ENCODE peak calls at places on chromosomes 5 and 9, in five cellular contexts. One of them, this sample, is unnamed. For H3K4me1, the result is how much of the 10 kb centered on the place peaks cover.

GRCh38 chr5:146213210-146213838 is 9.9 kb downstream of the RBM27 start:
- DNase-seq in GM23338: no peak
- DNase-seq in tibial artery: no peak
- DNase-seq in CD8-positive, alpha-beta T cell: no peak
- DNase-seq in body of pancreas: no peak
- DNase-seq in this sample: peak

GRCh38 chr5:157917909-157918809 is 59.2 kb upstream of the CLINT1 start:
- DNase-seq in GM23338: peak
- DNase-seq in tibial artery: peak
- DNase-seq in CD8-positive, alpha-beta T cell: peak
- DNase-seq in body of pancreas: peak
- DNase-seq in this sample: peak

GRCh38 chr9:136051568-136052432 is 43.3 kb downstream of the NACC2 start:
- DNase-seq in GM23338: peak
- DNase-seq in tibial artery: no peak
- DNase-seq in CD8-positive, alpha-beta T cell: peak
- DNase-seq in body of pancreas: peak
- DNase-seq in this sample: peak

GRCh38 chr5:93583799-93584530 is 943 bp downstream of the NR2F1 start:
- DNase-seq in GM23338: peak
- DNase-seq in tibial artery: no peak
- DNase-seq in CD8-positive, alpha-beta T cell: peak
- DNase-seq in body of pancreas: no peak
- DNase-seq in this sample: peak

GRCh38 chr5:143440448-143441102 is 37.1 kb upstream of the NR3C1 start:
- DNase-seq in GM23338: no peak
- DNase-seq in tibial artery: no peak
- DNase-seq in CD8-positive, alpha-beta T cell: no peak
- DNase-seq in body of pancreas: peak
- DNase-seq in this sample: no peak

GRCh38 chr5:170338933-170339779 is 41.6 kb upstream of the LCP2 start:
- DNase-seq in GM23338: peak
- DNase-seq in tibial artery: no peak
- DNase-seq in CD8-positive, alpha-beta T cell: peak
- DNase-seq in body of pancreas: no peak
- DNase-seq in this sample: no peak

GRCh38 chr9:84481819-84482218 is 141.3 kb upstream of the SLC28A3 start:
- DNase-seq in GM23338: no peak
- DNase-seq in tibial artery: no peak
- DNase-seq in CD8-positive, alpha-beta T cell: no peak
- DNase-seq in body of pancreas: no peak
- DNase-seq in this sample: no peak

GRCh38 chr9:71861618-71862017 is 49.4 kb downstream of the ABHD17B start:
- DNase-seq in GM23338: no peak
- DNase-seq in tibial artery: no peak
- DNase-seq in CD8-positive, alpha-beta T cell: no peak
- DNase-seq in body of pancreas: no peak
- DNase-seq in this sample: no peak

GRCh38 chr5:133691448-133691847 is 79.1 kb upstream of the FSTL4 start:
- DNase-seq in GM23338: no peak
- DNase-seq in tibial artery: no peak
- DNase-seq in CD8-positive, alpha-beta T cell: no peak
- DNase-seq in body of pancreas: no peak
- DNase-seq in this sample: no peak

GRCh38 chr9:137114220-137114612 is 317 bp downstream of the DPP7 start:
- DNase-seq in GM23338: no peak
- DNase-seq in tibial artery: no peak
- DNase-seq in CD8-positive, alpha-beta T cell: no peak
- DNase-seq in body of pancreas: no peak
- DNase-seq in this sample: peak

GRCh38 chr9:135461936-135462335 is 17.6 kb upstream of the PPP1R26 start:
- DNase-seq in GM23338: no peak
- DNase-seq in tibial artery: no peak
- DNase-seq in CD8-positive, alpha-beta T cell: no peak
- DNase-seq in body of pancreas: no peak
- DNase-seq in this sample: no peak

GRCh38 chr9:129458663-129459549 is 162.0 kb downstream of the C9orf50 start:
- DNase-seq in GM23338: peak
- DNase-seq in tibial artery: peak
- DNase-seq in CD8-positive, alpha-beta T cell: peak
- DNase-seq in body of pancreas: peak
- DNase-seq in this sample: no peak

GRCh38 chr9:105046907-105047651 is 119.1 kb upstream of the ABCA1 start:
- DNase-seq in GM23338: no peak
- DNase-seq in tibial artery: no peak
- DNase-seq in CD8-positive, alpha-beta T cell: no peak
- DNase-seq in body of pancreas: peak
- DNase-seq in this sample: no peak

GRCh38 chr5:77437194-77437593 is 54.9 kb downstream of the WDR41 start:
- DNase-seq in GM23338: peak
- DNase-seq in tibial artery: no peak
- DNase-seq in CD8-positive, alpha-beta T cell: no peak
- DNase-seq in body of pancreas: no peak
- DNase-seq in this sample: peak

GRCh38 chr9:133246507-133247390 is 28.3 kb downstream of the ABO start:
- DNase-seq in GM23338: no peak
- DNase-seq in tibial artery: no peak
- DNase-seq in CD8-positive, alpha-beta T cell: no peak
- DNase-seq in body of pancreas: no peak
- DNase-seq in this sample: no peak

GRCh38 chr9:122370303-122370702 is 521 bp upstream of the PTGS1 start:
- DNase-seq in GM23338: no peak
- DNase-seq in tibial artery: no peak
- DNase-seq in CD8-positive, alpha-beta T cell: no peak
- DNase-seq in body of pancreas: no peak
- DNase-seq in this sample: no peak

GRCh38 chr5:96101358-96102089 is 139.9 kb upstream of the ELL2 start:
- DNase-seq in GM23338: no peak
- DNase-seq in tibial artery: no peak
- DNase-seq in CD8-positive, alpha-beta T cell: no peak
- DNase-seq in body of pancreas: peak
- DNase-seq in this sample: no peak

GRCh38 chr5:61967681-61968080 is 338.3 kb upstream of the KIF2A start:
- DNase-seq in GM23338: no peak
- DNase-seq in tibial artery: no peak
- DNase-seq in CD8-positive, alpha-beta T cell: no peak
- DNase-seq in body of pancreas: no peak
- DNase-seq in this sample: no peak

GRCh38 chr9:103992938-103993595 is 101.0 kb upstream of the SMC2 start:
- DNase-seq in GM23338: no peak
- DNase-seq in tibial artery: no peak
- DNase-seq in CD8-positive, alpha-beta T cell: no peak
- DNase-seq in body of pancreas: no peak
- DNase-seq in this sample: no peak

GRCh38 chr9:134847752-134848432 is 32.7 kb upstream of the FCN2 start:
- DNase-seq in GM23338: no peak
- DNase-seq in tibial artery: no peak
- DNase-seq in CD8-positive, alpha-beta T cell: no peak
- DNase-seq in body of pancreas: no peak
- DNase-seq in this sample: no peak

GRCh38 chr9:93678199-93679019 is 102.0 kb downstream of the PHF2 start:
- DNase-seq in GM23338: no peak
- DNase-seq in tibial artery: peak
- DNase-seq in CD8-positive, alpha-beta T cell: peak
- DNase-seq in body of pancreas: peak
- DNase-seq in this sample: no peak

GRCh38 chr5:139177809-139178581 is 20.2 kb downstream of the SIL1 start:
- DNase-seq in GM23338: no peak
- DNase-seq in tibial artery: peak
- DNase-seq in CD8-positive, alpha-beta T cell: no peak
- DNase-seq in body of pancreas: peak
- DNase-seq in this sample: no peak
- H3K4me1 ChIP-seq in GM23338: under half
- H3K4me1 ChIP-seq in tibial artery: under half
- H3K4me1 ChIP-seq in CD8-positive, alpha-beta T cell: under half
- H3K4me1 ChIP-seq in body of pancreas: half or more
- H3K4me1 ChIP-seq in this sample: half or more

GRCh38 chr5:82164109-82164956 is 113.8 kb downstream of the RPS23 start:
- DNase-seq in GM23338: no peak
- DNase-seq in tibial artery: no peak
- DNase-seq in CD8-positive, alpha-beta T cell: no peak
- DNase-seq in body of pancreas: no peak
- DNase-seq in this sample: peak
- H3K27ac ChIP-seq in GM23338: peak
- H3K27ac ChIP-seq in tibial artery: peak
- H3K27ac ChIP-seq in CD8-positive, alpha-beta T cell: no peak
- H3K27ac ChIP-seq in body of pancreas: peak
- H3K27ac ChIP-seq in this sample: no peak

GRCh38 chr9:87428659-87429058 is 69.0 kb upstream of the DAPK1 start:
- DNase-seq in GM23338: no peak
- DNase-seq in tibial artery: no peak
- DNase-seq in CD8-positive, alpha-beta T cell: no peak
- DNase-seq in body of pancreas: peak
- DNase-seq in this sample: no peak
- H3K4me1 ChIP-seq in GM23338: under half
- H3K4me1 ChIP-seq in tibial artery: under half
- H3K4me1 ChIP-seq in CD8-positive, alpha-beta T cell: under half
- H3K4me1 ChIP-seq in body of pancreas: under half
- H3K4me1 ChIP-seq in this sample: under half

GRCh38 chr5:32422697-32423096 is 21.8 kb downstream of the ZFR start:
- DNase-seq in GM23338: no peak
- DNase-seq in tibial artery: no peak
- DNase-seq in CD8-positive, alpha-beta T cell: no peak
- DNase-seq in body of pancreas: no peak
- DNase-seq in this sample: no peak

GRCh38 chr5:32428426-32428825 is 16.1 kb downstream of the ZFR start:
- DNase-seq in GM23338: no peak
- DNase-seq in tibial artery: no peak
- DNase-seq in CD8-positive, alpha-beta T cell: no peak
- DNase-seq in body of pancreas: no peak
- DNase-seq in this sample: no peak

GRCh38 chr5:32421075-32421474 is 23.5 kb downstream of the ZFR start:
- DNase-seq in GM23338: no peak
- DNase-seq in tibial artery: no peak
- DNase-seq in CD8-positive, alpha-beta T cell: no peak
- DNase-seq in body of pancreas: no peak
- DNase-seq in this sample: no peak

DNA sequence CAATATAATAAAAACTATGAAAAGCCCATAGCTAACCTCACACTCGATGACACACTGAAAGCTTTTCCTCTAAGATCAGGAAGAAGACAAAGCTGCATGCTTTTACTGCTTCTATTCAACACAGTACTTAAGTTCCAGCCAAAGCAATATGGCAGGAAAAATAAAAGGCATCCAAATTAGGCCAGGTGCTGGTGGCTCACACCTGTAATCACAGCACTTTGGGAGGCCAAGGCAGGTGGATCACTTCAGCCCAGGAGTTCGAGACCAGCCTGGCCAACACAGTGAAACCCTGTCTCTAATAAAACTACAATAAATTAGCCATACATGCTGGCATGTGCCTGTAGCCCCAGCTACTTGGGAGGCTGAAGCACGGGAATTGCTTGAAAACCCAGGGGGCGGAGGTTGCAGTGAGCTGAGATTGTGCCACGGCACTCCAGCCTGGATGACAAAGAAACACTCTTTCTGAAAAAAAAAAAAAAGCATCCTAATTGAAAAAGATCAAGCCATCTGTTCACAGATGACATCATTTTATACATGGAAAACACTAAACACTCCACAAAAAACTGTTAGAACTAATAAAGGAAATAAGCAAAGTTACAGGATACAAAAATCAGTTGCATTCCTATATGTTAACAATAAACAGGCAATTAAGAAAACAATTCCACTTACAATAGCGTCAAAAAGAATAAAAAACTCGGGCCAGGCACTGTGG is 17.9 kb downstream of the ZFR start:
- DNase-seq in GM23338: no peak
- DNase-seq in tibial artery: no peak
- DNase-seq in CD8-positive, alpha-beta T cell: no peak
- DNase-seq in body of pancreas: no peak
- DNase-seq in this sample: no peak
- H3K27ac ChIP-seq in GM23338: no peak
- H3K27ac ChIP-seq in tibial artery: no peak
- H3K27ac ChIP-seq in CD8-positive, alpha-beta T cell: no peak
- H3K27ac ChIP-seq in body of pancreas: no peak
- H3K27ac ChIP-seq in this sample: no peak

DNA sequence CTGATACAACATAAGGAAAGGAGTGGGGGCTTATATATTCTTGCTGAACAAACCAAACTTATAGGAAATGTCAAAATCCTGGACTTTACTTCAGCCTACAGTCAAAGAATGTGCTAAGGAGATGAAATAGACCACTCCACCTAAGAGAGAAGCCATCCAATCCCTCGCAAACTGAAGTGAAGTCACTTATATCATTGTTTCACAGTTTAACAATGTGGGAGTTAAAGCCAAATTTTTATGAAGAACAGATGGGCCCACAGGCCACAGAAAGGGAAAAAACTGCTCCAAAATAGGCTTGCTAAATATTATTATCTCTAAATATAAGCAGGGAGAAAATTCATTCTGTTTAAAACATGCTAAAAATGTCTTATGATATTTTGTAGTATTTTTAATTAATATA is 233.3 kb downstream of the GAS1 start:
- DNase-seq in GM23338: no peak
- DNase-seq in tibial artery: no peak
- DNase-seq in CD8-positive, alpha-beta T cell: no peak
- DNase-seq in body of pancreas: no peak
- DNase-seq in this sample: peak
- H3K4me1 ChIP-seq in GM23338: under half
- H3K4me1 ChIP-seq in tibial artery: under half
- H3K4me1 ChIP-seq in CD8-positive, alpha-beta T cell: under half
- H3K4me1 ChIP-seq in body of pancreas: under half
- H3K4me1 ChIP-seq in this sample: under half

GRCh38 chr5:159905496-159905895 is 10.8 kb upstream of the ADRA1B start:
- DNase-seq in GM23338: no peak
- DNase-seq in tibial artery: no peak
- DNase-seq in CD8-positive, alpha-beta T cell: no peak
- DNase-seq in body of pancreas: no peak
- DNase-seq in this sample: no peak
- H3K27ac ChIP-seq in GM23338: no peak
- H3K27ac ChIP-seq in tibial artery: no peak
- H3K27ac ChIP-seq in CD8-positive, alpha-beta T cell: no peak
- H3K27ac ChIP-seq in body of pancreas: no peak
- H3K27ac ChIP-seq in this sample: no peak

DNA sequence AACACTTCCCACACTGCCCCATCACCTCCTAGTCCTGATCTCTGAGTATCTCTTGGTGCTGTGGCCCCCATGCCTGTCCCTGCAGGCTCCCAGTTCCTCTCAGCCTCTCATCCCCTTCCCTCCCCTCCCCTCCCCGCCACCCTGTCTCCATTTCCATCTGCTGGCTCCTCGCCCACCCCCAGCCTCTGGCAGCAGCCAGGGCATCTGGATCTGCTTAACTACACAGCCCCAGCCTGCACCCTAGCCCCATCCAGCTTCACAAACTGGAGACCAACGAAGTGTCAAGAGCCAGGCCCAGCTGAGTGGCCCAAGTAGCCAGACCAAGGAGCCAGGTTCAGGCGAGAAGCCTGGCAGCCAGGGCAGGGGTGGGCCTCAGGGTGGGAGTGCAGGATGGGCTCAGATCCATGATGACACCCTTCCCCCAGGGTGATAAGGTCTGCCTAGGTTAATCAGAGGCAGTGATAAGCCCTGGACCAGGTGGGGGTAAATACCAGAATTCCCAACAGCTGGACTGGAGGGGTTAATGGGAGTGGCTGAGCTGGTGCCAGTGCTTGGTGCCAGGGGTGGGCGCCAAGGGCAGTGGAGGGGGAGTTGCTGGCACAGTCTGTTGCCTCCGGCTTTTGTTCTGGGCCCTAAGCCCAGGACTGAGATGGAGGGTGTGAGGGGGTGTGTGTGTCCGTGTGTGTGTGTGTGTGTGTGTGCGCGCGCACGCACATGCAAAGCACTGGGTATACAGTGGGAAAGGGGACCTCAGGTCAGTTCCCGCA is 2.5 kb downstream of the IL11RA start:
- DNase-seq in GM23338: no peak
- DNase-seq in tibial artery: peak
- DNase-seq in CD8-positive, alpha-beta T cell: no peak
- DNase-seq in body of pancreas: peak
- DNase-seq in this sample: no peak
- H3K4me1 ChIP-seq in GM23338: under half
- H3K4me1 ChIP-seq in tibial artery: under half
- H3K4me1 ChIP-seq in CD8-positive, alpha-beta T cell: under half
- H3K4me1 ChIP-seq in body of pancreas: under half
- H3K4me1 ChIP-seq in this sample: under half